ENCODE peak calls at places on chromosomes 6 and 20, in five cellular contexts. One of them, this sample, is unnamed.

GRCh38 chr20:5024103-5024502 is 22.8 kb upstream of the SLC23A2 start:
- DNase-seq in NCI-H446: no peak
- DNase-seq in tibial artery: no peak
- DNase-seq in lung: no peak
- DNase-seq in left ventricle myocardium inferior: no peak
- DNase-seq in this sample: no peak

GRCh38 chr6:2575191-2575590 is 175.5 kb downstream of the MYLK4 start:
- DNase-seq in NCI-H446: no peak
- DNase-seq in tibial artery: no peak
- DNase-seq in lung: no peak
- DNase-seq in left ventricle myocardium inferior: no peak
- DNase-seq in this sample: no peak

GRCh38 chr6:6515691-6516607 is 72.6 kb upstream of the LY86 start:
- DNase-seq in NCI-H446: no peak
- DNase-seq in tibial artery: no peak
- DNase-seq in lung: no peak
- DNase-seq in left ventricle myocardium inferior: no peak
- DNase-seq in this sample: peak

GRCh38 chr20:46770330-46771194 is 61.1 kb downstream of the SLC2A10 start:
- DNase-seq in NCI-H446: no peak
- DNase-seq in tibial artery: no peak
- DNase-seq in lung: no peak
- DNase-seq in left ventricle myocardium inferior: no peak
- DNase-seq in this sample: no peak

GRCh38 chr6:11432713-11433450 is 104.7 kb upstream of the TMEM170B start:
- DNase-seq in NCI-H446: no peak
- DNase-seq in tibial artery: no peak
- DNase-seq in lung: no peak
- DNase-seq in left ventricle myocardium inferior: no peak
- DNase-seq in this sample: no peak

GRCh38 chr6:104400844-104401243 is 458.9 kb downstream of the HACE1 start:
- DNase-seq in NCI-H446: no peak
- DNase-seq in tibial artery: no peak
- DNase-seq in lung: no peak
- DNase-seq in left ventricle myocardium inferior: no peak
- DNase-seq in this sample: no peak

GRCh38 chr6:116624036-116624805 is 7.9 kb downstream of the RSPH4A start:
- DNase-seq in NCI-H446: no peak
- DNase-seq in tibial artery: no peak
- DNase-seq in lung: no peak
- DNase-seq in left ventricle myocardium inferior: no peak
- DNase-seq in this sample: no peak

GRCh38 chr6:144534123-144534676 is 249.1 kb downstream of the UTRN start:
- DNase-seq in NCI-H446: no peak
- DNase-seq in tibial artery: no peak
- DNase-seq in lung: no peak
- DNase-seq in left ventricle myocardium inferior: no peak
- DNase-seq in this sample: no peak

GRCh38 chr6:68008445-68008844 is 626.6 kb upstream of the ADGRB3 start:
- DNase-seq in NCI-H446: no peak
- DNase-seq in tibial artery: no peak
- DNase-seq in lung: no peak
- DNase-seq in left ventricle myocardium inferior: no peak
- DNase-seq in this sample: peak

This sample was measured in GM13977.